ENCODE peak calls at places on chromosomes 4 and X, in ten cellular contexts. One of them, this sample, is unnamed.

GRCh38 chr4:8818063-8818881 is 53.4 kb downstream of the HMX1 start:
- DNase-seq in left ventricle myocardium inferior: no peak
- DNase-seq in HCT116: no peak
- DNase-seq in GM06990: no peak
- DNase-seq in upper lobe of right lung: peak; percentile 52
- DNase-seq in MM.1S: no peak
- DNase-seq in tibial artery: peak; percentile 11
- DNase-seq in cardiac muscle cell: no peak
- DNase-seq in heart left ventricle: no peak
- DNase-seq in AG04450: no peak
- DNase-seq in this sample: peak; percentile 28

GRCh38 chr4:41882622-41883347 is 52.4 kb upstream of the TMEM33 start:
- DNase-seq in left ventricle myocardium inferior: no peak
- DNase-seq in HCT116: no peak
- DNase-seq in GM06990: peak; percentile 60
- DNase-seq in upper lobe of right lung: peak; percentile 74
- DNase-seq in MM.1S: peak; percentile 44
- DNase-seq in tibial artery: no peak
- DNase-seq in cardiac muscle cell: peak; percentile 44
- DNase-seq in heart left ventricle: peak; percentile 40
- DNase-seq in AG04450: no peak
- DNase-seq in this sample: peak; percentile 69

GRCh38 chr4:13956947-13957346 is 329.4 kb upstream of the BOD1L1 start:
- DNase-seq in left ventricle myocardium inferior: no peak
- DNase-seq in HCT116: no peak
- DNase-seq in GM06990: no peak
- DNase-seq in upper lobe of right lung: no peak
- DNase-seq in MM.1S: no peak
- DNase-seq in tibial artery: no peak
- DNase-seq in cardiac muscle cell: no peak
- DNase-seq in heart left ventricle: no peak
- DNase-seq in AG04450: no peak
- DNase-seq in this sample: no peak

GRCh38 chrX:138745215-138745614 is 33.7 kb upstream of the FGF13 start:
- DNase-seq in left ventricle myocardium inferior: no peak
- DNase-seq in HCT116: no peak
- DNase-seq in GM06990: no peak
- DNase-seq in upper lobe of right lung: no peak
- DNase-seq in MM.1S: peak; percentile 51
- DNase-seq in tibial artery: no peak
- DNase-seq in cardiac muscle cell: peak; percentile 58
- DNase-seq in heart left ventricle: no peak
- DNase-seq in AG04450: no peak
- DNase-seq in this sample: no peak

GRCh38 chr4:146640459-146641061 is 1.9 kb downstream of the POU4F2 start:
- DNase-seq in left ventricle myocardium inferior: no peak
- DNase-seq in HCT116: no peak
- DNase-seq in GM06990: no peak
- DNase-seq in upper lobe of right lung: no peak
- DNase-seq in MM.1S: no peak
- DNase-seq in tibial artery: no peak
- DNase-seq in cardiac muscle cell: no peak
- DNase-seq in heart left ventricle: no peak
- DNase-seq in AG04450: no peak
- DNase-seq in this sample: no peak

GRCh38 chr4:143482753-143483362 is 30.6 kb upstream of the SMARCA5 start:
- DNase-seq in left ventricle myocardium inferior: no peak
- DNase-seq in HCT116: peak; percentile 28
- DNase-seq in GM06990: peak; percentile 13
- DNase-seq in upper lobe of right lung: no peak
- DNase-seq in MM.1S: peak; percentile 48
- DNase-seq in tibial artery: no peak
- DNase-seq in cardiac muscle cell: peak; percentile 77
- DNase-seq in heart left ventricle: no peak
- DNase-seq in AG04450: peak; percentile 36
- DNase-seq in this sample: no peak

GRCh38 chr4:108849611-108850406 is 87.0 kb upstream of the ETNPPL start:
- DNase-seq in left ventricle myocardium inferior: no peak
- DNase-seq in HCT116: no peak
- DNase-seq in GM06990: peak; percentile 24
- DNase-seq in upper lobe of right lung: no peak
- DNase-seq in MM.1S: peak; percentile 98
- DNase-seq in tibial artery: no peak
- DNase-seq in cardiac muscle cell: peak; percentile 37
- DNase-seq in heart left ventricle: no peak
- DNase-seq in AG04450: peak; percentile 53
- DNase-seq in this sample: no peak

GRCh38 chr4:36322921-36323354 is 41.5 kb downstream of the DTHD1 start:
- DNase-seq in left ventricle myocardium inferior: no peak
- DNase-seq in HCT116: no peak
- DNase-seq in GM06990: peak; percentile 65
- DNase-seq in upper lobe of right lung: no peak
- DNase-seq in MM.1S: no peak
- DNase-seq in tibial artery: no peak
- DNase-seq in cardiac muscle cell: no peak
- DNase-seq in heart left ventricle: no peak
- DNase-seq in AG04450: no peak
- DNase-seq in this sample: no peak

GRCh38 chrX:37846141-37846540 is 1.2 kb downstream of the DYNLT3 start:
- DNase-seq in left ventricle myocardium inferior: no peak
- DNase-seq in HCT116: no peak
- DNase-seq in GM06990: no peak
- DNase-seq in upper lobe of right lung: no peak
- DNase-seq in MM.1S: no peak
- DNase-seq in tibial artery: no peak
- DNase-seq in cardiac muscle cell: no peak
- DNase-seq in heart left ventricle: no peak
- DNase-seq in AG04450: no peak
- DNase-seq in this sample: no peak

GRCh38 chr4:158681630-158682029 is 9.5 kb downstream of the ETFDH start:
- DNase-seq in left ventricle myocardium inferior: no peak
- DNase-seq in HCT116: no peak
- DNase-seq in GM06990: no peak
- DNase-seq in upper lobe of right lung: no peak
- DNase-seq in MM.1S: no peak
- DNase-seq in tibial artery: no peak
- DNase-seq in cardiac muscle cell: no peak
- DNase-seq in heart left ventricle: no peak
- DNase-seq in AG04450: no peak
- DNase-seq in this sample: no peak

GRCh38 chrX:1824855-1825254 is 210.0 kb downstream of the ASMT start:
- DNase-seq in left ventricle myocardium inferior: no peak
- DNase-seq in HCT116: no peak
- DNase-seq in GM06990: no peak
- DNase-seq in upper lobe of right lung: no peak
- DNase-seq in MM.1S: no peak
- DNase-seq in tibial artery: no peak
- DNase-seq in cardiac muscle cell: no peak
- DNase-seq in heart left ventricle: no peak
- DNase-seq in AG04450: no peak
- DNase-seq in this sample: no peak

DNA sequence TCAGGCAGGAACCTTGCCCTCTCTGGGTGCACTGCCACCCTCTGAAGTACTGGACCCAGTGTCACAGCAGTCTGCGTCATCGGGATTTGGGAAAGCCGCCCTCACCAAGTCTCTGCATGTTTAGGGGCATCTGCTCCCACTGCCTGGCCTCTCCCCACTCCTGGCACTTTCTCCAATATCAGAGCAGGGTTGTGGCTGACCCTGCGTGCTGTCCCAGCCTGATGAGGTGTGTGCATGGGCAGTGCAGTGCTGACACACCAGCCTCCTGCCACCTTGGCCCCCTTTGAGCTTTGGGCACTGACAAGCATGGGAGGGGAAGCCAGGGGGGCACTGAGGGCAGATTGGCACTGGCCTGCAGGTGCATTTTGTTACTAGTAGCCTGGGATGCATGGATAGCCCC is 652.5 kb downstream of the GABRG1 start:
- DNase-seq in left ventricle myocardium inferior: no peak
- DNase-seq in HCT116: no peak
- DNase-seq in GM06990: no peak
- DNase-seq in upper lobe of right lung: no peak
- DNase-seq in MM.1S: no peak
- DNase-seq in tibial artery: no peak
- DNase-seq in cardiac muscle cell: no peak
- DNase-seq in heart left ventricle: no peak
- DNase-seq in AG04450: no peak
- DNase-seq in this sample: no peak
- H3K4me3 ChIP-seq in left ventricle myocardium inferior: no peak overlapping the region
- H3K4me3 ChIP-seq in HCT116: no peak overlapping the region
- H3K4me3 ChIP-seq in GM06990: no peak overlapping the region
- H3K4me3 ChIP-seq in upper lobe of right lung: no peak overlapping the region
- H3K4me3 ChIP-seq in MM.1S: no peak overlapping the region
- H3K4me3 ChIP-seq in tibial artery: no peak overlapping the region
- H3K4me3 ChIP-seq in cardiac muscle cell: no peak overlapping the region
- H3K4me3 ChIP-seq in heart left ventricle: no peak overlapping the region
- H3K4me3 ChIP-seq in AG04450: no peak overlapping the region
- H3K4me3 ChIP-seq in this sample: no peak overlapping the region

DNA sequence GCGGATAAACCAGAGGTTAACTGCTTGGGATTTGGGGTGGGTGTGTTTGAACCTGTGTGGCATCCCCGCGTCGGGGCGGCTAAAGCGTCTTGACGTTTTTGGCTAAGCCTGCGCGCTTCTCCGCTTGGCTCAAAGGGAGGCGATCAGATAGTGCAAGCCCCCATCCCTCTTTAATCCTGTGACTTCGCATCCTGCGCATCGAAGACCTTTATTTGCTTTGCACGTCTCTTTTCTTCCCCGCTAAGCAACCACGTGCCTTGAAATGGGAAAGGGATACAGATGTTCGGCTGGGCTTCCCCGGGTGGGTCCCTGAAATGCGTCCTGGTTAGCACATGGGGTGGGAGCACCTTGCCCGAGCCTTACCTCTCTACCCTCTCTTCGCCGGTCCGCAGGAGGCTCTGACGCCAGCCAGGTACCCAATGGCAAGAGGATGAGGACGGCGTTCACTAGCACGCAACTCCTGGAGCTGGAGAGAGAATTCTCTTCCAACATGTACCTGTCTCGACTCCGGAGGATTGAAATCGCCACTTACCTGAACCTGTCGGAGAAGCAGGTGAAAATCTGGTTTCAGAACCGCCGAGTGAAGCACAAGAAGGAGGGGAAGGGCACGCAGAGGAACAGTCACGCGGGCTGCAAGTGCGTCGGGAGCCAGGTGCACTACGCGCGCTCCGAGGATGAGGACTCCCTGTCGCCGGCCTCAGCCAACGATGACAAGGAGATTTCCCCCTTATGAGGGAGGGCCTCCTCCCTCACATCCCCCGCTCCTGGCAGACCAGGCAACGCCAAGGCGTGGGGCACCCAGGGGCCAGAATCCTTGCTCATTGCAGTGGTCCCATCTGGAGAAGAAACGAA is 1.5 kb downstream of the GSX2 start:
- DNase-seq in left ventricle myocardium inferior: no peak
- DNase-seq in HCT116: no peak
- DNase-seq in GM06990: no peak
- DNase-seq in upper lobe of right lung: no peak
- DNase-seq in MM.1S: no peak
- DNase-seq in tibial artery: no peak
- DNase-seq in cardiac muscle cell: no peak
- DNase-seq in heart left ventricle: no peak
- DNase-seq in AG04450: no peak
- DNase-seq in this sample: no peak
- H3K27me3 ChIP-seq in left ventricle myocardium inferior: peaks cover 100% of the 10 kb centered on the region
- H3K27me3 ChIP-seq in HCT116: peaks cover 23% of the 10 kb centered on the region
- H3K27me3 ChIP-seq in GM06990: peaks cover 2% of the 10 kb centered on the region
- H3K27me3 ChIP-seq in upper lobe of right lung: peaks cover 97% of the 10 kb centered on the region
- H3K27me3 ChIP-seq in MM.1S: peaks cover 55% of the 10 kb centered on the region
- H3K27me3 ChIP-seq in tibial artery: no peaks in the 10 kb centered on the region
- H3K27me3 ChIP-seq in cardiac muscle cell: peaks cover 97% of the 10 kb centered on the region
- H3K27me3 ChIP-seq in heart left ventricle: peaks cover 46% of the 10 kb centered on the region
- H3K27me3 ChIP-seq in AG04450: peaks cover 48% of the 10 kb centered on the region
- H3K27me3 ChIP-seq in this sample: peaks cover 100% of the 10 kb centered on the region

GRCh38 chr4:73311428-73311827 is 52.8 kb upstream of the ANKRD17 start:
- DNase-seq in left ventricle myocardium inferior: no peak
- DNase-seq in HCT116: peak; percentile 8
- DNase-seq in GM06990: no peak
- DNase-seq in upper lobe of right lung: no peak
- DNase-seq in MM.1S: peak; percentile 40
- DNase-seq in tibial artery: no peak
- DNase-seq in cardiac muscle cell: peak; percentile 56
- DNase-seq in heart left ventricle: no peak
- DNase-seq in AG04450: peak; percentile 42
- DNase-seq in this sample: no peak
- TF ChIP-seq CTCF in left ventricle myocardium inferior: peak; percentile 51
- TF ChIP-seq CTCF in HCT116: peak; percentile 12
- TF ChIP-seq CTCF in GM06990: no peak
- TF ChIP-seq CTCF in upper lobe of right lung: peak; percentile 41
- TF ChIP-seq CTCF in MM.1S: peak; percentile 49
- TF ChIP-seq CTCF in tibial artery: peak; percentile 27
- TF ChIP-seq CTCF in cardiac muscle cell: peak; percentile 32
- TF ChIP-seq CTCF in heart left ventricle: peak; percentile 29
- TF ChIP-seq CTCF in AG04450: peak; percentile 40
- TF ChIP-seq CTCF in this sample: peak; percentile 38

GRCh38 chrX:56995271-56995994 is at the start of gene SPIN3:
- DNase-seq in left ventricle myocardium inferior: peak; percentile 76
- DNase-seq in HCT116: peak; percentile 73
- DNase-seq in GM06990: peak; percentile 84
- DNase-seq in upper lobe of right lung: peak; percentile 92
- DNase-seq in MM.1S: peak; percentile 43
- DNase-seq in tibial artery: peak; percentile 69
- DNase-seq in cardiac muscle cell: peak; percentile 81
- DNase-seq in heart left ventricle: peak; percentile 86
- DNase-seq in AG04450: no peak
- DNase-seq in this sample: peak; percentile 87
- H3K4me3 ChIP-seq in left ventricle myocardium inferior: peak within 1 kb of the TSS; percentile 77
- H3K4me3 ChIP-seq in HCT116: peak within 1 kb of the TSS; percentile 80
- H3K4me3 ChIP-seq in GM06990: peak within 1 kb of the TSS; percentile 72
- H3K4me3 ChIP-seq in upper lobe of right lung: peak within 1 kb of the TSS; percentile 67
- H3K4me3 ChIP-seq in MM.1S: peak within 1 kb of the TSS; percentile 54
- H3K4me3 ChIP-seq in tibial artery: peak within 1 kb of the TSS; percentile 74
- H3K4me3 ChIP-seq in cardiac muscle cell: peak within 1 kb of the TSS; percentile 72
- H3K4me3 ChIP-seq in heart left ventricle: peak within 1 kb of the TSS; percentile 73
- H3K4me3 ChIP-seq in AG04450: peak within 1 kb of the TSS; percentile 76
- H3K4me3 ChIP-seq in this sample: peak within 1 kb of the TSS; percentile 72

GRCh38 chr4:95388911-95389310 is 159.9 kb downstream of the UNC5C start:
- DNase-seq in left ventricle myocardium inferior: no peak
- DNase-seq in HCT116: no peak
- DNase-seq in GM06990: no peak
- DNase-seq in upper lobe of right lung: no peak
- DNase-seq in MM.1S: no peak
- DNase-seq in tibial artery: no peak
- DNase-seq in cardiac muscle cell: no peak
- DNase-seq in heart left ventricle: no peak
- DNase-seq in AG04450: no peak
- DNase-seq in this sample: no peak
- H3K27me3 ChIP-seq in left ventricle myocardium inferior: no peaks in the 10 kb centered on the region
- H3K27me3 ChIP-seq in HCT116: no peaks in the 10 kb centered on the region
- H3K27me3 ChIP-seq in GM06990: no peaks in the 10 kb centered on the region
- H3K27me3 ChIP-seq in upper lobe of right lung: no peaks in the 10 kb centered on the region
- H3K27me3 ChIP-seq in MM.1S: no peaks in the 10 kb centered on the region
- H3K27me3 ChIP-seq in tibial artery: no peaks in the 10 kb centered on the region
- H3K27me3 ChIP-seq in cardiac muscle cell: no peaks in the 10 kb centered on the region
- H3K27me3 ChIP-seq in heart left ventricle: no peaks in the 10 kb centered on the region
- H3K27me3 ChIP-seq in AG04450: no peaks in the 10 kb centered on the region
- H3K27me3 ChIP-seq in this sample: no peaks in the 10 kb centered on the region

DNA sequence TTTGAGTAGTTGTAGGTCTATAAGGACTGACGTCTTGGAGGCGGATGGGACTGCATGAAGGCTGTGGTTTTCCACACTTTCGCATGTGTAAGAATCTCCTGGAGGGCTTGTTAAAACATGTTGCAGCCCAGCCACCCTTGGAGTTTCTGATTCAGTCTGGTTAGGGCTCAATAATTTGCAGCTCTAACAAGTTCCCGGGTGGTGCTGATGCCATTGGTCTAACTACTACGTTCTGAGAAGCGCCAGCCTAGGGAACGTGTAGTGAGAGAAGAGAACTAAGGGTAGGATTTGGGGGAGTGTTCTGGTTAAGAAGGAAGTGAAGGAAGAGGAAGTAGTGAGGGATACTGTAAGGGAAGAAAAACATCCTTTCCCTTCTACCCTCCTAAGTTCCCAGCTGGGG is 138.9 kb downstream of the LARP7 start:
- DNase-seq in left ventricle myocardium inferior: no peak
- DNase-seq in HCT116: no peak
- DNase-seq in GM06990: no peak
- DNase-seq in upper lobe of right lung: no peak
- DNase-seq in MM.1S: no peak
- DNase-seq in tibial artery: no peak
- DNase-seq in cardiac muscle cell: no peak
- DNase-seq in heart left ventricle: no peak
- DNase-seq in AG04450: no peak
- DNase-seq in this sample: no peak
- TF ChIP-seq CTCF in left ventricle myocardium inferior: no peak
- TF ChIP-seq CTCF in HCT116: no peak
- TF ChIP-seq CTCF in GM06990: no peak
- TF ChIP-seq CTCF in upper lobe of right lung: no peak
- TF ChIP-seq CTCF in MM.1S: no peak
- TF ChIP-seq CTCF in tibial artery: no peak
- TF ChIP-seq CTCF in cardiac muscle cell: no peak
- TF ChIP-seq CTCF in heart left ventricle: no peak
- TF ChIP-seq CTCF in AG04450: no peak
- TF ChIP-seq CTCF in this sample: no peak

This sample was measured in lower lobe of right lung.